ENCODE peak calls at places on chromosomes 11 and 22, in six cellular contexts. X is mesenchymal stem cell, F is neuronal stem cell, N is IMR-90, K is H1, O is H9. C is an unnamed sample.

GRCh38 chr11:15769203-15769602 is 587.1 kb downstream of the SOX6 start:
- DNase-seq in X (no peak), F (no peak), N (no peak), K (no peak), O (no peak), C (peak)

GRCh38 chr22:45548991-45549736 is 46.5 kb downstream of the FBLN1 start:
- DNase-seq in X (peak), F (no peak), N (peak), K (no peak), O (no peak), C (no peak)

GRCh38 chr22:49208003-49208402 is 619.7 kb downstream of the BRD1 start:
- DNase-seq in X (no peak), F (no peak), N (no peak), K (no peak), O (peak), C (no peak)

GRCh38 chr11:36123353-36124220 is 165.6 kb downstream of the COMMD9 start:
- DNase-seq in X (no peak), F (no peak), N (no peak), K (no peak), O (no peak), C (no peak)

GRCh38 chr11:80929406-80929805 is 1488.6 kb upstream of the TENM4 start:
- DNase-seq in X (no peak), F (no peak), N (no peak), K (no peak), O (no peak), C (no peak)

GRCh38 chr11:33723238-33723881 is 12.9 kb downstream of the CD59 start:
- DNase-seq in X (peak), F (no peak), N (peak), K (no peak), O (no peak), C (peak)

GRCh38 chr11:91819743-91820142 is 404.9 kb upstream of the FAT3 start:
- DNase-seq in X (no peak), F (no peak), N (no peak), K (no peak), O (no peak), C (no peak)

GRCh38 chr22:28019360-28019759 is 100.3 kb upstream of the PITPNB start:
- DNase-seq in X (no peak), F (no peak), N (no peak), K (no peak), O (no peak), C (no peak)

GRCh38 chr11:120306519-120307242 is 18.4 kb upstream of the TLCD5 start:
- DNase-seq in X (peak), F (no peak), N (peak), K (peak), O (peak), C (no peak)

GRCh38 chr22:35592418-35592967 is 24.6 kb downstream of the MB start:
- DNase-seq in X (no peak), F (no peak), N (no peak), K (no peak), O (no peak), C (no peak)

GRCh38 chr11:63667993-63668392 is 3.2 kb downstream of the ATL3 start:
- DNase-seq in X (peak), F (no peak), N (peak), K (no peak), O (no peak), C (peak)

DNA sequence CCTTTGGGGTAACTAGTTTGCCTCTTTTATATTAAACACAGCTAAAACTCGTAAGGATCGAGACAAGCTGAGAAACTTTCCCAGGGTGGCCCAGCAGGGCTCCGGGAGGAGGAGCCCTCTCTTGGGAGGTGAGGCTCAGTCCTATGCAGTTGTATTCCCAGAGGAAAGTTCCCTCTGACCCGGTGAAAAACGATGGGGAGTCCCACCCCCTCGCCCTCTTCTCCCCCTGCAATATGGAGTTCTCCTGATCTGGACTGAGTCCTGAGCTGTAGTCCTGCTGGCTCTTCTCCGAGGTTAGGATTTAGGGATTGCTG is 1.3 kb downstream of the NTM start:
- DNase-seq in X (no peak), F (no peak), N (no peak), K (no peak), O (no peak), C (no peak)
- H2BK5ac ChIP-seq in X (no peak), F (no peak), N (no peak), K (no peak), O (no peak), C (no peak)

DNA sequence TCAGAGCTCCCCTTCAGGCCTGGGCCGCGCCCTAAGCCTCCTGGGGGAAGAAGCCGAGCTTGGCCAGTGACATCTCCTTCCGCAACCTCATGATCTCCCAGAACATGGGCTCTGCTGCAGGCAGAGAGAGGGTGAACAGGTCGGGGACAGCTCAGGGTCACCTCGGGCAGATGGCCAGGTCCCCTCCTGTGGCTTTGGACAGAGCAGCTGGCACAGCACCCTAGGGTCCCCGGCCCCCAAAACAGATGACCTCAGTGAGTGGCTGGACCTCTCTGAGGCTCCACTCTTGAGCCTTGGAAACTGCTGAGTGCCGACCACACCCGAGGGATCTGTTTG is 6.9 kb upstream of the FADS3 start:
- DNase-seq in X (no peak), F (no peak), N (no peak), K (no peak), O (no peak), C (no peak)
- H3K14ac ChIP-seq in X (no peak), F (peak), N (no peak), K (no peak), O (no peak), C (no peak)

GRCh38 chr11:87421422-87421821 is 383.7 kb downstream of the TMEM135 start:
- DNase-seq in X (peak), F (peak), N (peak), K (peak), O (peak), C (peak)

GRCh38 chr11:87425943-87426342 is 388.2 kb downstream of the TMEM135 start:
- DNase-seq in X (no peak), F (no peak), N (peak), K (peak), O (no peak), C (peak)

GRCh38 chr11:87425391-87425790 is 387.7 kb downstream of the TMEM135 start:
- DNase-seq in X (no peak), F (no peak), N (peak), K (no peak), O (no peak), C (no peak)

GRCh38 chr11:87423161-87423560 is 385.4 kb downstream of the TMEM135 start:
- DNase-seq in X (no peak), F (no peak), N (no peak), K (no peak), O (no peak), C (no peak)

GRCh38 chr11:87422566-87422965 is 384.8 kb downstream of the TMEM135 start:
- DNase-seq in X (no peak), F (no peak), N (peak), K (no peak), O (no peak), C (peak)
- H4K8ac ChIP-seq in X (no peak), F (no peak), N (peak), K (no peak), O (no peak), C (no peak)

GRCh38 chr22:47705350-47705749 is 942.9 kb downstream of the TBC1D22A start:
- DNase-seq in X (no peak), F (no peak), N (no peak), K (no peak), O (no peak), C (no peak)
- H2BK5ac ChIP-seq in X (no peak), F (no peak), N (no peak), K (no peak), O (no peak), C (no peak)

GRCh38 chr11:27896096-27896495 is 195.8 kb upstream of the BDNF start:
- DNase-seq in X (no peak), F (no peak), N (no peak), K (no peak), O (no peak), C (no peak)
- H3K14ac ChIP-seq in X (no peak), F (no peak), N (no peak), K (no peak), O (no peak), C (no peak)

GRCh38 chr11:73664894-73665293 is 18.5 kb downstream of the PLEKHB1 start:
- DNase-seq in X (no peak), F (no peak), N (no peak), K (no peak), O (no peak), C (no peak)

GRCh38 chr11:73671701-73672100 is 25.3 kb downstream of the PLEKHB1 start:
- DNase-seq in X (no peak), F (no peak), N (no peak), K (no peak), O (no peak), C (no peak)

GRCh38 chr11:73667906-73668305 is 21.5 kb downstream of the PLEKHB1 start:
- DNase-seq in X (no peak), F (no peak), N (peak), K (no peak), O (no peak), C (no peak)

DNA sequence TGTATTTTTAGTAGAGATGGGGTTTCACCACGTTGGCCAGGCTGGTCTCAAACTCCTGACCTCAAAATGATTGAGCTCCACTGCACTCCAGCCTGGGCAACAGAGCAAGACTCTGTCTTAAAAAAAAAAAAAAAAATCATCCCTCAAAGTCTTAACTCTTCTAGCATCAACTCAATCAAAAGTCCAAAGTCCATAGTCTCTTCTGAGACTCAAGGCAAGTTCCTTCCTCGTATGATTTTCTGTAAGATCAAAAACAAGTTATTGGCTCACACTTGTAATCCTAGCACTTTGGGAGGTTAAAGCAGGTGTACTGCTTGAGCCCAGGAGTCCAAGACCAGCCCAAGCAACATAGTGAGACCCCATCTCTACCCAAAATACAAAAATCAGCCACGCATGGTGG is 24.4 kb downstream of the PLEKHB1 start:
- DNase-seq in X (no peak), F (no peak), N (no peak), K (no peak), O (no peak), C (no peak)
- H4K8ac ChIP-seq in X (no peak), F (no peak), N (no peak), K (no peak), O (no peak), C (no peak)